ENCODE peak calls at places on chromosomes 3 and 15, in six cellular contexts. C is choroid plexus epithelial cell, B is fibroblast of lung, Y is AG09309, A is transverse colon, X is epithelial cell of esophagus. K is an unnamed sample.
A peak's percentile ranks its signal among the peaks of the same experiment; 100 is the strongest.

GRCh38 chr3:172511783-172512357 is 11.4 kb downstream of the TNFSF10 start:
- DNase-seq in Y (no peak), A (no peak), B (no peak), C (no peak), X (no peak), K (no peak)

GRCh38 chr15:63045438-63046278 is 3.1 kb downstream of the TPM1 start:
- DNase-seq in X (no peak), B (peak; percentile 62), Y (no peak), A (no peak), C (no peak), K (no peak)

GRCh38 chr15:32637704-32638103 is 3.8 kb upstream of the SCG5 start:
- DNase-seq in A (no peak), C (no peak), Y (no peak), B (no peak), X (peak; percentile 54), K (no peak)

GRCh38 chr3:172595648-172596393 is 72.6 kb upstream of the TNFSF10 start:
- DNase-seq in Y (peak; percentile 29), A (peak; percentile 32), B (peak; percentile 55), X (peak; percentile 80), C (peak; percentile 82), K (peak; percentile 80)

GRCh38 chr3:188719545-188719944 is 452.2 kb upstream of the TPRG1 start:
- DNase-seq in Y (no peak), X (no peak), B (no peak), C (no peak), A (no peak), K (no peak)

GRCh38 chr3:43349759-43350158 is 63.4 kb downstream of the SNRK start:
- DNase-seq in C (peak; percentile 28), Y (no peak), B (peak; percentile 24), X (no peak), A (no peak), K (no peak)

GRCh38 chr3:48215466-48215865 is 7.8 kb upstream of the CAMP start:
- DNase-seq in X (no peak), B (peak; percentile 57), A (peak; percentile 14), Y (no peak), C (peak; percentile 45), K (peak; percentile 27)

GRCh38 chr3:158532099-158532734 is 38.8 kb upstream of the MLF1 start:
- DNase-seq in Y (no peak), X (peak; percentile 65), B (peak; percentile 80), A (no peak), C (peak; percentile 79), K (peak; percentile 77)

GRCh38 chr3:136949708-136950107 is 8.1 kb upstream of the IL20RB start:
- DNase-seq in Y (no peak), B (peak; percentile 57), C (peak; percentile 57), X (no peak), A (no peak), K (no peak)

GRCh38 chr15:70475921-70476320 is 287.4 kb downstream of the UACA start:
- DNase-seq in B (no peak), X (no peak), Y (no peak), A (no peak), C (no peak), K (no peak)

GRCh38 chr3:32004111-32004790 is 22.7 kb downstream of the ZNF860 start:
- DNase-seq in C (no peak), A (no peak), X (peak; percentile 51), B (no peak), Y (no peak), K (peak; percentile 22)

GRCh38 chr15:70093481-70094309 is 4.0 kb downstream of the TLE3 start:
- DNase-seq in B (peak; percentile 61), C (no peak), A (peak; percentile 68), Y (no peak), X (peak; percentile 89), K (no peak)

GRCh38 chr3:190435618-190436017 is 14.1 kb downstream of the TMEM207 start:
- DNase-seq in X (peak; percentile 49), Y (no peak), B (no peak), A (no peak), C (peak; percentile 17), K (no peak)

GRCh38 chr3:68878322-68878721 is 54.0 kb downstream of the TAFA4 start:
- DNase-seq in Y (peak; percentile 7), X (peak; percentile 17), A (no peak), C (peak; percentile 55), B (peak; percentile 40), K (peak; percentile 36)

GRCh38 chr3:23994247-23994574 is 49.1 kb downstream of the NR1D2 start:
- DNase-seq in B (no peak), C (no peak), Y (no peak), X (no peak), A (no peak), K (no peak)

GRCh38 chr3:172197344-172197743 is 158.0 kb downstream of the FNDC3B start:
- DNase-seq in A (no peak), Y (no peak), B (no peak), C (no peak), X (no peak), K (no peak)

GRCh38 chr3:187406927-187407326 is 38.7 kb downstream of the RTP4 start:
- DNase-seq in Y (no peak), C (peak; percentile 28), X (no peak), A (no peak), B (no peak), K (no peak)

GRCh38 chr3:183802989-183803388 is 22.4 kb downstream of the MAP6D1 start:
- DNase-seq in Y (no peak), B (no peak), A (no peak), C (no peak), X (no peak), K (no peak)

GRCh38 chr3:178170698-178171535 is 365.3 kb upstream of the KCNMB2 start:
- DNase-seq in Y (peak; percentile 62), C (peak; percentile 98), B (peak; percentile 95), X (peak; percentile 78), A (no peak), K (peak; percentile 89)

GRCh38 chr15:63504979-63505841 is 817 bp downstream of the USP3 start:
- DNase-seq in Y (no peak), C (peak; percentile 58), B (peak; percentile 62), X (peak; percentile 61), A (peak; percentile 80), K (peak; percentile 60)

GRCh38 chr3:10555263-10555662 is 49.9 kb upstream of the ATP2B2 start:
- DNase-seq in A (no peak), X (no peak), Y (no peak), C (no peak), B (no peak), K (no peak)

GRCh38 chr15:49383266-49383665 is 39.8 kb upstream of the FGF7 start:
- DNase-seq in A (no peak), C (peak; percentile 40), Y (no peak), B (peak; percentile 88), X (peak; percentile 14), K (peak; percentile 53)

GRCh38 chr3:112293368-112294321 is at the start of gene SLC9C1:
- DNase-seq in A (peak; percentile 40), X (peak; percentile 75), C (peak; percentile 93), B (peak; percentile 85), Y (peak; percentile 28), K (peak; percentile 84)

GRCh38 chr15:61661791-61662190 is 398.5 kb downstream of the VPS13C start:
- DNase-seq in A (no peak), Y (no peak), B (no peak), X (peak; percentile 13), C (peak; percentile 33), K (no peak)

GRCh38 chr15:60720493-60721231 is 241.7 kb upstream of the ICE2 start:
- DNase-seq in Y (no peak), A (no peak), B (no peak), X (no peak), C (no peak), K (no peak)

GRCh38 chr3:183386651-183387050 is 41.8 kb downstream of the MCF2L2 start:
- DNase-seq in A (no peak), X (no peak), Y (no peak), C (no peak), B (no peak), K (no peak)

GRCh38 chr3:71930056-71930991 is 145.4 kb upstream of the PROK2 start:
- DNase-seq in A (no peak), Y (peak; percentile 2), C (peak; percentile 74), B (peak; percentile 44), X (peak; percentile 77), K (peak; percentile 65)

GRCh38 chr3:153422314-153422713 is 260.3 kb downstream of the RAP2B start:
- DNase-seq in Y (no peak), C (no peak), A (no peak), B (no peak), X (no peak), K (no peak)
- TF ChIP-seq CTCF in Y (no peak), C (no peak), A (no peak), B (no peak), X (no peak), K (no peak)

GRCh38 chr3:149510480-149510879 is 36.0 kb downstream of the TM4SF4 start:
- DNase-seq in A (no peak), B (no peak), C (no peak), Y (no peak), X (no peak), K (no peak)

GRCh38 chr3:149514471-149514870 is 40.0 kb downstream of the TM4SF4 start:
- DNase-seq in A (no peak), C (no peak), B (no peak), Y (no peak), X (no peak), K (no peak)

GRCh38 chr3:149511040-149511626 is 36.6 kb downstream of the TM4SF4 start:
- DNase-seq in C (no peak), A (no peak), Y (no peak), X (no peak), B (no peak), K (no peak)

GRCh38 chr3:149515242-149515641 is 40.7 kb downstream of the TM4SF4 start:
- DNase-seq in X (no peak), A (no peak), Y (no peak), C (no peak), B (no peak), K (no peak)

GRCh38 chr3:149512073-149512782 is 37.7 kb downstream of the TM4SF4 start:
- DNase-seq in Y (no peak), X (peak; percentile 70), C (peak; percentile 77), B (peak; percentile 71), A (peak; percentile 60), K (peak; percentile 67)
- TF ChIP-seq CTCF in Y (peak; percentile 81), X (peak; percentile 90), C (peak; percentile 87), B (peak; percentile 74), A (peak; percentile 77), K (peak; percentile 61)

DNA sequence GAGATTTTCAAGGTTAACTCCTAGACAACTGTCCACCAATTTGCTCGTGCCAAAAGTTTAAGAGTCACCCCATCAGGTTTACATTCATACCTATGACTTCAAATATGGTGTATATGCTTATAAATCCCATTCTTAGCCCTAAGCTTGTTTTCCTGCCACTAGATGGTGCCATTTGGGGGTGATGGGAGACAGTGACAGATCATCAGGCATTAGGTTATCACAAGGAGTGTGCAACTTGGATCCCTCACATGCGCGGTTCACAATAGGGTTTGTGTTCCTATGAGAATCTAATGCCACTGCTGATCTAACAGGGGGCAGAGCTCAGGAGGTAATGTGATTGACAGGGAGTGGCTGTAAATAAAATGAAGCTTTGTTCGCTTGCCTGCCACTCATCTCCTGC is 182.7 kb downstream of the CNTN6 start:
- DNase-seq in A (no peak), C (peak; percentile 4), X (peak; percentile 10), Y (no peak), B (no peak), K (peak; percentile 49)
- TF ChIP-seq CTCF in A (no peak), C (peak; percentile 35), X (peak; percentile 8), Y (peak; percentile 11), B (peak; percentile 29), K (peak; percentile 45)

DNA sequence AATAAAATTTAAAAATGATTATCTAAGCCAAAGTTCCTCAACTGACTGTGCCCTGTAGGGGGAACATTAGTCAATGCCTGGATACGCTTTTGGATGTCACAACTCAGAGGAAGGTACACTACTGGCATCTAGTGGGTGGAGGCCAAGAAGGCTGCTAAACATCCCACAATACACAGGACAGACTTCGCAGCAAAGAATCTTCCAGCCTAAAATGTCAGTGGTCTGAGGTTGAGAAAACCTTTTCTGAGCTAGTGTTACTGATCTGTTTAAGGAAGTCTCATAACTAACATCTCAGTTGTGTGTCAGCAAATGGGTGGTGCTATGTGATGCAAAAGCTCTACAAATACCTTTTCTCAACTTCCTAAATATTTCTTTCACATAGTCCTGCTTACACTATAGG is 20.9 kb upstream of the LDHAL6B start:
- DNase-seq in A (no peak), B (no peak), C (peak; percentile 41), X (no peak), Y (no peak), K (no peak)
- TF ChIP-seq CTCF in A (no peak), B (peak; percentile 2), C (peak; percentile 42), X (peak; percentile 17), Y (peak; percentile 20), K (no peak)